ENCODE peak calls at places on chromosomes 4 and X, in six cellular contexts. G is fibroblast of mammary gland; F is Caki2; W is NCI-H774; H is activated T-helper 9 cell treated with anti-CD3 and anti-CD28 coated beads, Interleukin-2, amount 50 U/mL, for 16 hours; O is activated T-helper 1 cell treated with Interleukin-2 at 50 U/mL for 16 hours. I is an unnamed sample.

GRCh38 chr4:53576676-53577372 is 14.5 kb downstream of the LNX1 start:
- DNase-seq in G (peak; percentile 22), F (no peak), W (no peak), H (no peak), O (no peak), I (peak; percentile 55)

GRCh38 chrX:10972731-10973130 is 138.4 kb upstream of the HCCS start:
- DNase-seq in G (no peak), F (no peak), W (no peak), H (no peak), O (no peak), I (peak; percentile 6)

GRCh38 chr4:176123710-176124407 is 58.2 kb downstream of the WDR17 start:
- DNase-seq in G (peak; percentile 35), F (peak; percentile 16), W (no peak), H (no peak), O (no peak), I (peak; percentile 21)

GRCh38 chr4:144357970-144358369 is 217.5 kb upstream of the GYPA start:
- DNase-seq in G (no peak), F (peak; percentile 32), W (no peak), H (no peak), O (no peak), I (no peak)

GRCh38 chr4:151045907-151046306 is 30.8 kb upstream of the LRBA start:
- DNase-seq in G (no peak), F (no peak), W (peak; percentile 29), H (no peak), O (no peak), I (no peak)

GRCh38 chrX:143340190-143340589 is 177.1 kb downstream of the SPANXN3 start:
- DNase-seq in G (no peak), F (no peak), W (no peak), H (no peak), O (no peak), I (no peak)

GRCh38 chrX:106874075-106874474 is 29.1 kb downstream of the RIPPLY1 start:
- DNase-seq in G (peak; percentile 51), F (no peak), W (no peak), H (no peak), O (no peak), I (peak; percentile 52)

GRCh38 chr4:4599886-4600285 is 58.0 kb upstream of the STX18 start:
- DNase-seq in G (no peak), F (no peak), W (peak; percentile 85), H (no peak), O (no peak), I (no peak)

GRCh38 chr4:124713213-124713592 is 671 bp upstream of the ANKRD50 start:
- DNase-seq in G (peak; percentile 81), F (no peak), W (peak; percentile 26), H (no peak), O (no peak), I (peak; percentile 85)

GRCh38 chr4:14308229-14308651 is 680.7 kb upstream of the BOD1L1 start:
- DNase-seq in G (no peak), F (no peak), W (no peak), H (no peak), O (no peak), I (no peak)

GRCh38 chr4:105520819-105521790 is 31.3 kb upstream of the ARHGEF38 start:
- DNase-seq in G (peak; percentile 47), F (peak; percentile 51), W (no peak), H (no peak), O (no peak), I (peak; percentile 66)

GRCh38 chr4:7210818-7211217 is 18.5 kb downstream of the SORCS2 start:
- DNase-seq in G (peak; percentile 84), F (peak; percentile 57), W (no peak), H (no peak), O (no peak), I (peak; percentile 73)

GRCh38 chr4:159386620-159387019 is 283.7 kb downstream of the RAPGEF2 start:
- DNase-seq in G (no peak), F (no peak), W (no peak), H (no peak), O (no peak), I (no peak)

GRCh38 chr4:181684310-181684709 is 558.9 kb upstream of the TENM3 start:
- DNase-seq in G (peak; percentile 85), F (peak; percentile 0), W (no peak), H (no peak), O (no peak), I (peak; percentile 63)

GRCh38 chrX:120517936-120518335 is 42.8 kb downstream of the CUL4B start:
- DNase-seq in G (peak; percentile 83), F (peak; percentile 71), W (no peak), H (no peak), O (no peak), I (peak; percentile 73)

GRCh38 chr4:88591787-88592599 is at the start of gene HERC3:
- DNase-seq in G (peak; percentile 76), F (peak; percentile 85), W (peak; percentile 67), H (peak; percentile 86), O (peak; percentile 84), I (peak; percentile 84)

GRCh38 chrX:129875669-129876068 is 30.3 kb upstream of the UTP14A start:
- DNase-seq in G (peak; percentile 87), F (peak; percentile 9), W (no peak), H (no peak), O (no peak), I (peak; percentile 65)

GRCh38 chr4:69930768-69931167 is at the start of gene CSN1S1:
- DNase-seq in G (no peak), F (no peak), W (no peak), H (no peak), O (no peak), I (no peak)

GRCh38 chr4:85126991-85127591 is 160.6 kb upstream of the WDFY3 start:
- DNase-seq in G (no peak), F (no peak), W (no peak), H (no peak), O (no peak), I (no peak)

GRCh38 chr4:187172340-187172761 is 448.7 kb upstream of the FAT1 start:
- DNase-seq in G (peak; percentile 78), F (no peak), W (no peak), H (no peak), O (no peak), I (peak; percentile 42)

GRCh38 chrX:53440631-53441517 is 6.7 kb upstream of the HSD17B10 start:
- DNase-seq in G (peak; percentile 71), F (peak; percentile 19), W (no peak), H (no peak), O (no peak), I (peak; percentile 68)

GRCh38 chr4:77800483-77801259 is 18.5 kb downstream of the CNOT6L start:
- DNase-seq in G (peak; percentile 54), F (no peak), W (no peak), H (no peak), O (no peak), I (peak; percentile 44)

GRCh38 chr4:6608758-6609414 is 31.6 kb upstream of the MRFAP1 start:
- DNase-seq in G (no peak), F (no peak), W (no peak), H (no peak), O (no peak), I (no peak)

GRCh38 chr4:165715989-165716388 is 157.0 kb upstream of the TLL1 start:
- DNase-seq in G (peak; percentile 61), F (no peak), W (no peak), H (no peak), O (no peak), I (peak; percentile 50)

GRCh38 chr4:185559913-185560281 is 24.6 kb upstream of the PDLIM3 start:
- DNase-seq in G (peak; percentile 59), F (peak; percentile 95), W (no peak), H (no peak), O (no peak), I (peak; percentile 89)

GRCh38 chr4:184451726-184452125 is 22.6 kb downstream of the IRF2 start:
- DNase-seq in G (no peak), F (no peak), W (no peak), H (no peak), O (no peak), I (no peak)

GRCh38 chr4:76589872-76590846 is 155.1 kb downstream of the SHROOM3 start:
- DNase-seq in G (peak; percentile 60), F (peak; percentile 84), W (no peak), H (no peak), O (no peak), I (peak; percentile 93)

GRCh38 chrX:119763175-119763574 is 4.8 kb downstream of the SOWAHD start:
- DNase-seq in G (peak; percentile 21), F (peak; percentile 38), W (no peak), H (no peak), O (no peak), I (peak; percentile 64)

GRCh38 chr4:71186566-71187398 is 152.0 kb upstream of the SLC4A4 start:
- DNase-seq in G (no peak), F (peak; percentile 71), W (no peak), H (peak; percentile 17), O (peak; percentile 5), I (no peak)

GRCh38 chr4:8147231-8147970 is 11.2 kb downstream of the ABLIM2 start:
- DNase-seq in G (no peak), F (no peak), W (no peak), H (no peak), O (no peak), I (no peak)

GRCh38 chr4:173057442-173057841 is 111.2 kb upstream of the GALNT7 start:
- DNase-seq in G (peak; percentile 28), F (peak; percentile 21), W (peak; percentile 9), H (no peak), O (no peak), I (no peak)

GRCh38 chrX:19772759-19773623 is 114.4 kb downstream of the SH3KBP1 start:
- DNase-seq in G (peak; percentile 18), F (peak; percentile 59), W (no peak), H (no peak), O (no peak), I (no peak)

I was measured in fibroblast of pulmonary artery.